ENCODE peak calls at places on chromosomes 11 and 22, in seven cellular contexts. W, R, H, F, G, C and P are unnamed samples. For H3K27me3, the result is how much of the 10 kb centered on the place peaks cover.

GRCh38 chr11:106159846-106160245 is 82.4 kb downstream of the AASDHPPT start:
- DNase-seq in W (no peak), R (no peak), H (peak), F (no peak), G (no peak), C (no peak), P (no peak)

GRCh38 chr22:20783844-20784723 is 10.2 kb downstream of the SERPIND1 start:
- DNase-seq in W (no peak), R (no peak), H (peak), F (no peak), G (no peak), C (peak), P (peak)

GRCh38 chr11:73194593-73194992 is 23.5 kb upstream of the P2RY2 start:
- DNase-seq in W (peak), R (no peak), H (no peak), F (peak), G (no peak), C (peak), P (no peak)

GRCh38 chr11:27786864-27787263 is 86.6 kb upstream of the BDNF start:
- DNase-seq in W (no peak), R (no peak), H (no peak), F (no peak), G (no peak), C (no peak), P (no peak)

GRCh38 chr11:21894492-21894891 is 298.4 kb upstream of the ANO5 start:
- DNase-seq in W (no peak), R (no peak), H (no peak), F (no peak), G (no peak), C (no peak), P (no peak)

GRCh38 chr22:19412478-19412877 is 19.1 kb downstream of the HIRA start:
- DNase-seq in W (no peak), R (no peak), H (no peak), F (no peak), G (no peak), C (peak), P (no peak)

GRCh38 chr11:13260196-13260962 is 17.2 kb upstream of the BMAL1 start:
- DNase-seq in W (no peak), R (no peak), H (no peak), F (no peak), G (no peak), C (peak), P (no peak)

GRCh38 chr11:12674936-12675696 is 895 bp downstream of the TEAD1 start:
- DNase-seq in W (peak), R (peak), H (peak), F (peak), G (peak), C (peak), P (no peak)

GRCh38 chr11:3124821-3125220 is 40.3 kb downstream of the OSBPL5 start:
- DNase-seq in W (no peak), R (no peak), H (no peak), F (peak), G (no peak), C (no peak), P (no peak)

GRCh38 chr11:10275714-10276113 is 18.3 kb downstream of the SBF2 start:
- DNase-seq in W (no peak), R (no peak), H (no peak), F (no peak), G (no peak), C (no peak), P (no peak)

GRCh38 chr11:106001304-106002012 is 20.6 kb downstream of the MSANTD4 start:
- DNase-seq in W (no peak), R (no peak), H (no peak), F (no peak), G (no peak), C (no peak), P (peak)

GRCh38 chr11:64084962-64085710 is 49.4 kb downstream of the FLRT1 start:
- DNase-seq in W (no peak), R (no peak), H (no peak), F (no peak), G (peak), C (no peak), P (no peak)

GRCh38 chr22:23591846-23592245 is 11.8 kb upstream of the IGLL1 start:
- DNase-seq in W (no peak), R (no peak), H (no peak), F (no peak), G (peak), C (peak), P (no peak)

GRCh38 chr22:39718206-39718605 is 147.7 kb downstream of the CACNA1I start:
- DNase-seq in W (no peak), R (no peak), H (no peak), F (no peak), G (no peak), C (no peak), P (no peak)

GRCh38 chr11:6321961-6322362 is 1.7 kb upstream of the CAVIN3 start:
- DNase-seq in W (no peak), R (no peak), H (peak), F (no peak), G (no peak), C (no peak), P (peak)

GRCh38 chr22:19608114-19608494 is 83.9 kb upstream of the CLDN5 start:
- DNase-seq in W (no peak), R (no peak), H (no peak), F (no peak), G (no peak), C (no peak), P (no peak)

GRCh38 chr22:34111210-34111824 is 191.0 kb upstream of the LARGE1 start:
- DNase-seq in W (no peak), R (no peak), H (peak), F (no peak), G (peak), C (peak), P (no peak)

GRCh38 chr11:71311176-71311925 is 59.0 kb upstream of the SHANK2 start:
- DNase-seq in W (peak), R (no peak), H (no peak), F (no peak), G (no peak), C (no peak), P (no peak)

GRCh38 chr11:77109236-77110019 is 6.8 kb downstream of the OMP start:
- DNase-seq in W (no peak), R (no peak), H (peak), F (no peak), G (peak), C (no peak), P (no peak)

GRCh38 chr22:19882446-19883381 is 28.0 kb upstream of the GNB1L start:
- DNase-seq in W (peak), R (peak), H (no peak), F (no peak), G (no peak), C (no peak), P (no peak)

GRCh38 chr11:112503410-112503809 is 242.8 kb upstream of the PLET1 start:
- DNase-seq in W (no peak), R (no peak), H (no peak), F (no peak), G (no peak), C (no peak), P (no peak)

GRCh38 chr11:28366549-28367341 is 258.6 kb downstream of the METTL15 start:
- DNase-seq in W (no peak), R (no peak), H (peak), F (no peak), G (no peak), C (no peak), P (peak)

GRCh38 chr11:86162257-86162656 is 82.3 kb upstream of the EED start:
- DNase-seq in W (peak), R (no peak), H (peak), F (peak), G (no peak), C (peak), P (peak)

GRCh38 chr11:79313513-79313912 is 127.3 kb downstream of the TENM4 start:
- DNase-seq in W (no peak), R (no peak), H (no peak), F (no peak), G (no peak), C (no peak), P (no peak)

GRCh38 chr11:60786811-60787567 is 1.9 kb downstream of the MS4A10 start:
- DNase-seq in W (peak), R (peak), H (peak), F (peak), G (peak), C (peak), P (peak)

GRCh38 chr11:110565690-110566336 is 136.1 kb downstream of the FDX1 start:
- DNase-seq in W (no peak), R (no peak), H (no peak), F (no peak), G (no peak), C (peak), P (no peak)

GRCh38 chr22:20199906-20200305 is 49.1 kb upstream of the CCDC188 start:
- DNase-seq in W (no peak), R (no peak), H (no peak), F (no peak), G (no peak), C (no peak), P (no peak)

GRCh38 chr11:68036717-68037239 is 2.0 kb upstream of the TCIRG1 start:
- DNase-seq in W (peak), R (no peak), H (no peak), F (peak), G (peak), C (peak), P (no peak)

GRCh38 chr11:33863418-33864172 is 28.3 kb downstream of the LMO2 start:
- DNase-seq in W (no peak), R (no peak), H (no peak), F (no peak), G (no peak), C (no peak), P (no peak)

GRCh38 chr11:33861366-33861765 is 30.5 kb downstream of the LMO2 start:
- DNase-seq in W (no peak), R (no peak), H (no peak), F (no peak), G (no peak), C (no peak), P (no peak)

GRCh38 chr11:33864479-33864878 is 27.4 kb downstream of the LMO2 start:
- DNase-seq in W (no peak), R (no peak), H (no peak), F (no peak), G (no peak), C (no peak), P (no peak)

GRCh38 chr11:33860926-33861325 is 30.9 kb downstream of the LMO2 start:
- DNase-seq in W (no peak), R (no peak), H (no peak), F (no peak), G (peak), C (no peak), P (no peak)

GRCh38 chr11:33861911-33862310 is 30.0 kb downstream of the LMO2 start:
- DNase-seq in W (no peak), R (no peak), H (no peak), F (no peak), G (no peak), C (no peak), P (no peak)
- H3K27me3 ChIP-seq in W (under half), R (under half), H (under half), F (under half), G (under half), C (under half), P (under half)

GRCh38 chr11:81007046-81007445 is 1566.2 kb upstream of the TENM4 start:
- DNase-seq in W (no peak), R (no peak), H (peak), F (no peak), G (no peak), C (no peak), P (peak)
- TF ChIP-seq CTCF in W (no peak), R (no peak), H (no peak), F (no peak), G (no peak), C (no peak), P (no peak)

DNA sequence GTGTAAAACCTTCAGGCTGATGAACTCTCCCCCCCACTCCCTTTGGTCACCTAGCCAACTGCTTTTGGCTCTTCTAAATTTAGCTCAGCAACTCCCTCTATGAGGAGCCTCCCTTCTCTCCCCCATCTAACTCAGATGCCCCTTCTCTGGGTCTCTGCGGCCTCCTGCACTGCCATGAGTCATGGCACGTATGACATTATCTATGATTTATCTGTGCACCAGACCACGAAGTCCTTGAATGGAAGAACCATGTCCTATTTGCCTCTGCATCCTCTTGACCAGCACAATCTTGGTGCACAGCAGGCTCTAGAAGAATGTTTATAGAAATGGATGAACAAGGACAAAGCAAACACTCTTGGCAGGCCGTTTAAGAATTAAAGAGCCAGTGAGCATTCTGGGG is 46.0 kb downstream of the RPL27A start:
- DNase-seq in W (no peak), R (no peak), H (peak), F (no peak), G (no peak), C (no peak), P (peak)
- H3K27ac ChIP-seq in W (peak), R (no peak), H (no peak), F (no peak), G (no peak), C (peak), P (no peak)

GRCh38 chr11:113984781-113985180 is 9.9 kb downstream of the HTR3A start:
- DNase-seq in W (no peak), R (no peak), H (no peak), F (no peak), G (no peak), C (no peak), P (no peak)

GRCh38 chr11:113989916-113990315 is 15.0 kb downstream of the HTR3A start:
- DNase-seq in W (no peak), R (no peak), H (no peak), F (no peak), G (no peak), C (no peak), P (no peak)

GRCh38 chr11:113985906-113986305 is 11.0 kb downstream of the HTR3A start:
- DNase-seq in W (no peak), R (no peak), H (no peak), F (no peak), G (no peak), C (no peak), P (no peak)

GRCh38 chr11:113989381-113989780 is 14.5 kb downstream of the HTR3A start:
- DNase-seq in W (no peak), R (no peak), H (no peak), F (no peak), G (no peak), C (no peak), P (no peak)

GRCh38 chr11:113986351-113987140 is 11.6 kb downstream of the HTR3A start:
- DNase-seq in W (no peak), R (no peak), H (no peak), F (no peak), G (no peak), C (no peak), P (no peak)
- H3K27me3 ChIP-seq in W (under half), R (under half), H (under half), F (under half), G (under half), C (under half), P (under half)

GRCh38 chr11:69640995-69641581 is at the start of gene CCND1:
- DNase-seq in W (peak), R (no peak), H (peak), F (peak), G (peak), C (peak), P (peak)
- TF ChIP-seq CTCF in W (peak), R (peak), H (no peak), F (peak), G (no peak), C (no peak), P (peak)

DNA sequence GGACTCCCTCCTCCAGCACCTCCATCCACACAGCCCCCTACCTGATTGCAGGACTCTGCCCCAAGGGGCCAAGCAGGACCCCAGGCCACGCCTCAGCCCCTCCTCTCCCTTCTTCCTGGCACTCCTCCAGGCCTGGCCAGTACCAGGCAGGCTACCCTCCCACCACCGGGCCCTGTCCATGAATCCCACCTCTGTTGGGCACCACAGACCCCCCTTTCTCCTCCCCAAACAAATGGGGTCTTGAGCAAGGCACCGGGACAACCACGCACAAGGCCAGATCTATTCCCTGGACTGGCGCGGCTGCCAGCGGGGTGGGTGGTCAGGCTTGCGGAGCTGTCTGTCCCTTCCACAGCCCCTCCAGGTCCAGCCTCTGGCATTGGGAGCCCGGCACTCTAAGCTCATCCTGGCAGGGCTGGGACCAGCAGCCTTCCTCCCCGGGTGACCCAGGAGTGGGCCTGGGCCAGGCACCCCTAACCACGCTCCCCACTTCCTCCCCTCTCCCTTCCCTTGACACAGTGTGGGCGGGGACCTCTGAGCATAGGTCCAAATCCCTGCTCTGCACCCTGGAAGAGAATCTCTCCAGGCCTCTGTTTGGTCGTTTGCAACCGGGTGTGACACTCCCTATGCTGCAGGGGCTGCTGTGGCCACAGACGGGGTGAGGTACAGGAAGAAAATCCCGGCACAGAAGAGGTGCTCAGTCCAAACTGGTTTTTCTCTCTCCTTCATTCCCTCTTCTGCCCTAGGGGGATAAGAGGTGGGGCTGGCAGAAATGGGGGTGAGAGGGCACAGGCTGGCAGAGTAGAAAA is 14.6 kb downstream of the ELFN2 start:
- DNase-seq in W (no peak), R (no peak), H (no peak), F (no peak), G (no peak), C (no peak), P (no peak)
- H3K27ac ChIP-seq in W (no peak), R (no peak), H (no peak), F (no peak), G (no peak), C (no peak), P (no peak)

GRCh38 chr11:2122907-2123627 is 16.1 kb downstream of the IGF2 start:
- DNase-seq in W (no peak), R (no peak), H (no peak), F (peak), G (peak), C (no peak), P (no peak)
- H3K27me3 ChIP-seq in W (under half), R (under half), H (under half), F (under half), G (under half), C (under half), P (under half)